ENCODE peak calls at places on chromosome 15, in nine cellular contexts. X is stimulated activated CD4-positive, alpha-beta T cell treated with anti-CD3 and anti-CD28 coated beads, Interleukin-2, amount 100 ng/mL, for 48 hours; Y is tibial artery; V is fibroblast of gingiva; L is cerebellar cortex; I is aorta; P is anterior cingulate cortex; D is globus pallidus; H is ELR. A is an unnamed sample.

GRCh38 chr15:100209204-100209603 is 132.6 kb downstream of the ADAMTS17 start:
- DNase-seq in X (no peak), Y (peak), V (no peak), L (no peak), I (no peak), P (no peak), D (no peak), H (no peak), A (no peak)

GRCh38 chr15:62066663-62067447 is at the start of gene C2CD4A:
- DNase-seq in X (peak), Y (peak), V (peak), L (peak), I (peak), P (no peak), D (no peak), H (peak), A (peak)

GRCh38 chr15:70974004-70974832 is 81.6 kb downstream of the LRRC49 start:
- DNase-seq in X (no peak), Y (no peak), V (peak), L (peak), I (no peak), P (no peak), D (peak), H (peak), A (peak)

GRCh38 chr15:35062164-35063099 is 22.7 kb downstream of the NANOGP8 start:
- DNase-seq in X (no peak), Y (no peak), V (no peak), L (peak), I (no peak), P (no peak), D (no peak), H (no peak), A (no peak)

GRCh38 chr15:45588199-45588910 is 1.2 kb downstream of the BLOC1S6 start:
- DNase-seq in X (no peak), Y (no peak), V (no peak), L (no peak), I (no peak), P (no peak), D (no peak), H (peak), A (no peak)

GRCh38 chr15:67127925-67128324 is 62.5 kb downstream of the SMAD3 start:
- DNase-seq in X (no peak), Y (peak), V (peak), L (no peak), I (no peak), P (no peak), D (no peak), H (peak), A (no peak)

GRCh38 chr15:57878573-57878972 is 172.1 kb downstream of the POLR2M start:
- DNase-seq in X (no peak), Y (no peak), V (no peak), L (no peak), I (no peak), P (no peak), D (no peak), H (peak), A (no peak)

GRCh38 chr15:86595741-86596140 is 516.1 kb downstream of the AGBL1 start:
- DNase-seq in X (no peak), Y (no peak), V (no peak), L (no peak), I (no peak), P (no peak), D (no peak), H (peak), A (no peak)

GRCh38 chr15:31384568-31384967 is 57.9 kb downstream of the KLF13 start:
- DNase-seq in X (no peak), Y (no peak), V (no peak), L (no peak), I (no peak), P (no peak), D (no peak), H (no peak), A (no peak)

GRCh38 chr15:80608688-80609087 is 86.4 kb upstream of the ABHD17C start:
- DNase-seq in X (no peak), Y (no peak), V (no peak), L (no peak), I (no peak), P (no peak), D (no peak), H (no peak), A (no peak)

GRCh38 chr15:100132309-100132708 is 209.5 kb downstream of the ADAMTS17 start:
- DNase-seq in X (no peak), Y (no peak), V (no peak), L (no peak), I (no peak), P (no peak), D (no peak), H (no peak), A (no peak)

GRCh38 chr15:40069178-40070165 is 30.5 kb upstream of the SRP14 start:
- DNase-seq in X (no peak), Y (peak), V (peak), L (peak), I (peak), P (peak), D (peak), H (no peak), A (no peak)

GRCh38 chr15:42344763-42345162 is 14.5 kb upstream of the CAPN3 start:
- DNase-seq in X (no peak), Y (peak), V (peak), L (no peak), I (no peak), P (no peak), D (no peak), H (peak), A (no peak)

GRCh38 chr15:90200534-90201139 is 493 bp upstream of the SEMA4B start:
- DNase-seq in X (no peak), Y (no peak), V (no peak), L (no peak), I (peak), P (no peak), D (peak), H (peak), A (no peak)

GRCh38 chr15:81548350-81549116 is 174.5 kb upstream of the TMC3 start:
- DNase-seq in X (no peak), Y (no peak), V (peak), L (no peak), I (no peak), P (no peak), D (peak), H (peak), A (no peak)